ENCODE peak calls at places on chromosome 11, in four cellular contexts. O, A, H and N are unnamed samples. For H3K4me1, the result is how much of the 10 kb centered on the place peaks cover.

GRCh38 chr11:84886344-84886743 is 740.8 kb downstream of the DLG2 start:
- DNase-seq in O (no peak), A (no peak), H (no peak), N (no peak)

GRCh38 chr11:69350040-69350439 is 56.1 kb downstream of the MYEOV start:
- DNase-seq in O (no peak), A (no peak), H (no peak), N (no peak)

GRCh38 chr11:101617735-101618332 is 34.0 kb upstream of the TRPC6 start:
- DNase-seq in O (no peak), A (no peak), H (no peak), N (peak)

GRCh38 chr11:130213143-130213978 is 53.8 kb downstream of the ST14 start:
- DNase-seq in O (no peak), A (peak), H (peak), N (peak)

GRCh38 chr11:68383976-68384501 is 71.6 kb downstream of the LRP5 start:
- DNase-seq in O (peak), A (peak), H (peak), N (peak)

GRCh38 chr11:130128626-130129025 is 31.0 kb upstream of the ST14 start:
- DNase-seq in O (no peak), A (no peak), H (no peak), N (no peak)

GRCh38 chr11:83047515-83048225 is 24.0 kb downstream of the RAB30 start:
- DNase-seq in O (no peak), A (no peak), H (no peak), N (no peak)

GRCh38 chr11:73414977-73415492 is 38.8 kb downstream of the RELT start:
- DNase-seq in O (no peak), A (no peak), H (no peak), N (no peak)

GRCh38 chr11:129880311-129880710 is 15.1 kb downstream of the NFRKB start:
- DNase-seq in O (no peak), A (no peak), H (no peak), N (no peak)

GRCh38 chr11:130947058-130947457 is 30.8 kb upstream of the SNX19 start:
- DNase-seq in O (no peak), A (no peak), H (no peak), N (no peak)

GRCh38 chr11:95415837-95416288 is 184.9 kb upstream of the SESN3 start:
- DNase-seq in O (no peak), A (no peak), H (no peak), N (no peak)

GRCh38 chr11:66718320-66718971 is 10.6 kb downstream of the SPTBN2 start:
- DNase-seq in O (no peak), A (peak), H (no peak), N (peak)

GRCh38 chr11:41613321-41613720 is 153.9 kb upstream of the LRRC4C start:
- DNase-seq in O (no peak), A (no peak), H (no peak), N (no peak)

GRCh38 chr11:20342347-20343279 is 20.9 kb upstream of the HTATIP2 start:
- DNase-seq in O (no peak), A (no peak), H (no peak), N (no peak)

GRCh38 chr11:44737686-44738085 is 10.9 kb downstream of the TSPAN18 start:
- DNase-seq in O (no peak), A (no peak), H (no peak), N (no peak)

GRCh38 chr11:125164422-125165110 is at the start of gene PKNOX2:
- DNase-seq in O (peak), A (peak), H (peak), N (peak)

GRCh38 chr11:43947815-43948214 is 5.4 kb downstream of the C11orf96 start:
- DNase-seq in O (no peak), A (no peak), H (no peak), N (no peak)

GRCh38 chr11:109654091-109654490 is 232.1 kb downstream of the C11orf87 start:
- DNase-seq in O (no peak), A (no peak), H (no peak), N (no peak)

GRCh38 chr11:130457909-130458729 is 9.7 kb downstream of the ADAMTS15 start:
- DNase-seq in O (no peak), A (no peak), H (no peak), N (no peak)

GRCh38 chr11:11895672-11896071 is 53.9 kb downstream of the USP47 start:
- DNase-seq in O (no peak), A (no peak), H (no peak), N (no peak)

GRCh38 chr11:94787798-94788197 is 19.6 kb downstream of the AMOTL1 start:
- DNase-seq in O (no peak), A (no peak), H (peak), N (peak)

GRCh38 chr11:66267039-66267378 is 1.4 kb upstream of the RAB1B start:
- DNase-seq in O (no peak), A (no peak), H (no peak), N (no peak)

GRCh38 chr11:95245038-95245437 is 14.0 kb upstream of the SESN3 start:
- DNase-seq in O (no peak), A (no peak), H (no peak), N (no peak)

GRCh38 chr11:130737041-130737830 is 179.0 kb downstream of the SNX19 start:
- DNase-seq in O (no peak), A (no peak), H (no peak), N (no peak)

GRCh38 chr11:36746886-36747710 is 149.1 kb upstream of the RAG2 start:
- DNase-seq in O (peak), A (peak), H (peak), N (peak)

GRCh38 chr11:44627911-44628729 is 62.7 kb downstream of the CD82 start:
- DNase-seq in O (peak), A (peak), H (peak), N (peak)

GRCh38 chr11:19817265-19817851 is 104.7 kb downstream of the NAV2 start:
- DNase-seq in O (no peak), A (peak), H (no peak), N (peak)

GRCh38 chr11:62850911-62851806 is 11.8 kb upstream of the WDR74 start:
- DNase-seq in O (no peak), A (no peak), H (no peak), N (no peak)

GRCh38 chr11:19117760-19118097 is 761 bp downstream of the ZDHHC13 start:
- DNase-seq in O (no peak), A (no peak), H (no peak), N (no peak)

GRCh38 chr11:44619931-44620725 is 54.7 kb downstream of the CD82 start:
- DNase-seq in O (no peak), A (peak), H (no peak), N (no peak)

GRCh38 chr11:96267001-96267489 is 76.0 kb downstream of the MAML2 start:
- DNase-seq in O (no peak), A (no peak), H (no peak), N (no peak)

DNA sequence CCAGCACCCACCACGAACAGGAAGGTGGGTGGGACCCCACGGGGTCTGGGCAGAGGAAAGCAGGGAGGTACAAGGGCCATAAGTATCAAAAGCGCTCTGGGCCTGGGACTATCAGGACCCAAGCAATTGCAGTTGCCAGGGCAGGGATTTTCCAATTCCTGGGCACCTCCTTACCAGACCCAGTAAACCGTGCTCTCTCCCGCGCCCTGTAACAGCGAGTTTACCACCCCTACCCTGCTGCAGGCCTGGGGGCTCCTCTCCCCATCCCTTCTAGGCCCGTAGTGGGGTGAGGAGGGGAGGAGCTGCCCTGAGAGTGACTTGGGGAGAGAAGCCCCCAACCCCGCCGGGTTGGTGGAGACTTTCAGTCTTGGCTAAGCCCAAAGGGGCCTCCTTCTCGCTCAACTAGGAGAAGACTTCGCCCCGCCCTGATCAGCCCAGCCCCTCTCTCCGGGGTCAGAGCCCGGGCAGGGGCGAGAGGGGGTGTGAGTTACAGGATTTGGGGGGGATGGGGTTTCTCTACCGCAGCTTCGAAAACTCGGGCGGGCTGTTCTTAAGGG is 5.4 kb downstream of the PAX6 start:
- DNase-seq in O (no peak), A (no peak), H (no peak), N (no peak)
- H3K4me3 ChIP-seq in O (no peak), A (no peak), H (no peak), N (no peak)

GRCh38 chr11:64373598-64373974 is 14.6 kb downstream of the RPS6KA4 start:
- DNase-seq in O (no peak), A (no peak), H (no peak), N (no peak)
- H3K27ac ChIP-seq in O (no peak), A (no peak), H (no peak), N (no peak)

DNA sequence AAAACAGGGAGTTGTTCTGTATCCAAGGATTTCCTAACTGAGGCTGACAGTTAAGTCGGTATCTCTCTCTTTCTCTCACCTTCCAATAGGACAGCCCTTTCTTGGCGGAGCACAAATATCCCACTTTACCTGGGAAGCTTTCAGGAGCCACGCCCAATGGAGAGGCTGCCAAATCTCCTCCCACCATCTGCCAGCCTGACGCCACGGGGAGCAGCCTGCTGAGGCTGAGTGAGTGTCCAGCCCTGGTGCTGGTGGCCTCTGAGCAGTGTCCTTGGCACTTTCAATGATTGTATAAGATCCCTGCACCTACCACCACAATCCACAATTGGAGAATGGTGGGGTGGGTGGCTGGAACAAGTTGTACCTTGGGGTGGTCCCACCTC is 33.7 kb downstream of the CYB5R2 start:
- DNase-seq in O (no peak), A (peak), H (peak), N (peak)
- H3K4me1 ChIP-seq in O (under half), A (under half), H (under half), N (under half)

GRCh38 chr11:71078482-71078881 is 173.9 kb downstream of the SHANK2 start:
- DNase-seq in O (no peak), A (no peak), H (no peak), N (no peak)

GRCh38 chr11:71075116-71075720 is 177.2 kb downstream of the SHANK2 start:
- DNase-seq in O (no peak), A (no peak), H (no peak), N (no peak)

GRCh38 chr11:71079795-71080194 is 172.6 kb downstream of the SHANK2 start:
- DNase-seq in O (no peak), A (no peak), H (no peak), N (no peak)

GRCh38 chr11:71076525-71077304 is 175.7 kb downstream of the SHANK2 start:
- DNase-seq in O (no peak), A (no peak), H (no peak), N (no peak)

GRCh38 chr11:71076021-71076420 is 176.4 kb downstream of the SHANK2 start:
- DNase-seq in O (no peak), A (no peak), H (no peak), N (no peak)
- H3K4me3 ChIP-seq in O (no peak), A (no peak), H (no peak), N (no peak)